ENCODE peak calls at places on chromosomes 5 and 9, in four cellular contexts. M is HL-60, Y is GM12878, H is K562. T is an unnamed sample.

GRCh38 chr5:74864823-74865222 is 1.4 kb downstream of the FAM169A start:
- DNase-seq in M (no peak), Y (no peak), H (no peak), T (no peak)

GRCh38 chr5:151164687-151165392 is 7.3 kb upstream of the ANXA6 start:
- DNase-seq in M (peak; percentile 81), Y (peak; percentile 83), H (peak; percentile 76), T (peak; percentile 46)

GRCh38 chr5:17719592-17719991 is 85.3 kb downstream of the TAF11L14 start:
- DNase-seq in M (no peak), Y (no peak), H (no peak), T (no peak)

GRCh38 chr9:106233116-106233515 is 538.8 kb downstream of the TMEM38B start:
- DNase-seq in M (no peak), Y (no peak), H (no peak), T (no peak)

GRCh38 chr5:29307498-29307897 is 1886.0 kb upstream of the CDH6 start:
- DNase-seq in M (no peak), Y (no peak), H (no peak), T (no peak)

GRCh38 chr5:31156761-31157160 is 36.7 kb upstream of the CDH6 start:
- DNase-seq in M (no peak), Y (no peak), H (no peak), T (no peak)

GRCh38 chr5:146009020-146009419 is 72.6 kb downstream of the SH3RF2 start:
- DNase-seq in M (no peak), Y (no peak), H (no peak), T (no peak)

GRCh38 chr5:178499352-178499751 is 90.8 kb downstream of the COL23A1 start:
- DNase-seq in M (no peak), Y (no peak), H (no peak), T (no peak)

GRCh38 chr5:68999181-68999580 is 94.6 kb upstream of the SLC30A5 start:
- DNase-seq in M (no peak), Y (no peak), H (no peak), T (no peak)

GRCh38 chr9:87816041-87816440 is 66.6 kb upstream of the SPATA31E1 start:
- DNase-seq in M (no peak), Y (no peak), H (no peak), T (no peak)

GRCh38 chr9:129626944-129627297 is 958 bp downstream of the NTMT1 start:
- DNase-seq in M (no peak), Y (no peak), H (no peak), T (no peak)

GRCh38 chr9:2016411-2017208 is 1.5 kb downstream of the SMARCA2 start:
- DNase-seq in M (peak; percentile 86), Y (no peak), H (peak; percentile 79), T (peak; percentile 36)

GRCh38 chr5:31987985-31988710 is 186.0 kb downstream of the GOLPH3 start:
- DNase-seq in M (no peak), Y (no peak), H (no peak), T (no peak)

GRCh38 chr5:79263-79662 is 12.7 kb upstream of the PLEKHG4B start:
- DNase-seq in M (no peak), Y (no peak), H (no peak), T (no peak)

GRCh38 chr5:57834829-57835554 is 352.4 kb upstream of the ACTBL2 start:
- DNase-seq in M (no peak), Y (no peak), H (no peak), T (no peak)

GRCh38 chr5:10702911-10703491 is 58.0 kb downstream of the DAP start:
- DNase-seq in M (no peak), Y (no peak), H (peak; percentile 88), T (no peak)

GRCh38 chr5:142364251-142365145 is 39.7 kb upstream of the SPRY4 start:
- DNase-seq in M (no peak), Y (no peak), H (peak; percentile 76), T (no peak)

DNA sequence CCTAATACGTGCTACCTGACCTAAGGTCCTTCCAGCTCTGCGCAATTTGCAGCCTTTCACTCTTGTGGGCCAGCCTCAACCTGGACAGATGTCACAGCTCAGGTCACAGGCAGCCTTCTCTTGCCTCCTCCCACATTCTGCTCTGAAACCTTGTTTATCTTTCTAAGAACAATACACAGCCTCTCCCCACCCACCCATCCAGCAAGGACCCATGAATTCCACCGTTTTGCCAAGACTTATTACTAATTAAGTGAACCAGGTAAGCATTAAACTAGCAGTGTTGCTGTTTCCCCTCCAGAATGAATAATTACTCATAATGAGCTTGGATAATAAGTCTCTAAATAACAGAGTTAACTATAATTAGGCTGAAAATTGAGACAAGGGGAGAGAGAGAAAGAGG is 11.0 kb downstream of the FABP6 start:
- DNase-seq in M (no peak), Y (no peak), H (peak; percentile 45), T (no peak)
- TF ChIP-seq POLR2AphosphoS5 in M (no peak), Y (no peak), H (no peak), T (no peak)

GRCh38 chr5:9207820-9208418 is 338.0 kb downstream of the SEMA5A start:
- DNase-seq in M (peak; percentile 15), Y (no peak), H (peak; percentile 41), T (no peak)
- TF ChIP-seq SPI1 in M (no peak), Y (no peak), H (no peak), T (no peak)

GRCh38 chr5:135869151-135869737 is 26.4 kb downstream of the IL9 start:
- DNase-seq in M (no peak), Y (no peak), H (no peak), T (no peak)

GRCh38 chr5:135868681-135869080 is 27.0 kb downstream of the IL9 start:
- DNase-seq in M (no peak), Y (no peak), H (no peak), T (no peak)

GRCh38 chr5:135869935-135870334 is 25.7 kb downstream of the IL9 start:
- DNase-seq in M (no peak), Y (no peak), H (no peak), T (no peak)

GRCh38 chr5:135866044-135866443 is 29.6 kb downstream of the IL9 start:
- DNase-seq in M (no peak), Y (no peak), H (no peak), T (no peak)

DNA sequence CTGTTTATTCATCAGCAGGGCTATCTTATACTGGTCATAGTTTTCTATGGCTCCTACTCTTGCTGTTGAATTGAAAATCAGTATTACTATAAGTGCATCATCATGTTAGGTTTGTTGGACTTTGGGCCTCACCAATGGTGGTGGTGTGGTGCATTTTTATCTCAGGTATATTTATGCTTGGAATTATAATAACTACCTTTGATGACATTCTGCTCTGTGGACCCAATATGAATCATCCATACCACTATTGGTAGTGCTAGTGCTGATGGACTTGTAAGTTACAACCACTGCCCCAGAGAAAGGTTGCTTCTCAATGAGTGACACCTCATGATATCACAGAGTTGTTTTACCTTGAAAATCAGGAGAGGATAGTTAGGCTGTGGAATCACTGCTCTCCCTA is 28.0 kb downstream of the IL9 start:
- DNase-seq in M (no peak), Y (no peak), H (no peak), T (no peak)
- TF ChIP-seq POLR2AphosphoS5 in M (no peak), Y (no peak), H (no peak), T (no peak)

GRCh38 chr5:130923543-130924159 is 241.4 kb downstream of the HINT1 start:
- DNase-seq in M (no peak), Y (no peak), H (no peak), T (no peak)
- TF ChIP-seq SPI1 in M (no peak), Y (no peak), H (no peak), T (no peak)

GRCh38 chr5:96975656-96976055 is 39.8 kb downstream of the LNPEP start:
- DNase-seq in M (no peak), Y (no peak), H (no peak), T (no peak)
- TF ChIP-seq POLR2AphosphoS5 in M (no peak), Y (no peak), H (no peak), T (no peak)

GRCh38 chr9:34741628-34742027 is 31.7 kb upstream of the CCL21 start:
- DNase-seq in M (peak; percentile 14), Y (no peak), H (no peak), T (no peak)
- TF ChIP-seq SPI1 in M (peak; percentile 81), Y (no peak), H (no peak), T (no peak)